ENCODE peak calls at places on chromosomes 12 and 14, in seven cellular contexts. One of them, this sample, is unnamed.

GRCh38 chr14:81656811-81657210 is 123.2 kb upstream of the SEL1L start:
- DNase-seq in fibroblast of lung: no peak
- DNase-seq in BE2C: no peak
- DNase-seq in stimulated activated CD4-positive, alpha-beta T cell treated with anti-CD3 and anti-CD28 coated beads, Interleukin-1b, Interleukin-23, amount 100 ng/mL, for 48 hours: no peak
- DNase-seq in T-helper 1 cell: no peak
- DNase-seq in effector CD8-positive, alpha-beta T cell: no peak
- DNase-seq in astrocyte: no peak
- DNase-seq in this sample: no peak

GRCh38 chr12:5000204-5000603 is 43.5 kb upstream of the KCNA5 start:
- DNase-seq in fibroblast of lung: no peak
- DNase-seq in BE2C: no peak
- DNase-seq in stimulated activated CD4-positive, alpha-beta T cell treated with anti-CD3 and anti-CD28 coated beads, Interleukin-1b, Interleukin-23, amount 100 ng/mL, for 48 hours: no peak
- DNase-seq in T-helper 1 cell: no peak
- DNase-seq in effector CD8-positive, alpha-beta T cell: no peak
- DNase-seq in astrocyte: no peak
- DNase-seq in this sample: no peak

GRCh38 chr12:47868041-47868440 is 36.8 kb downstream of the VDR start:
- DNase-seq in fibroblast of lung: peak; percentile 20
- DNase-seq in BE2C: no peak
- DNase-seq in stimulated activated CD4-positive, alpha-beta T cell treated with anti-CD3 and anti-CD28 coated beads, Interleukin-1b, Interleukin-23, amount 100 ng/mL, for 48 hours: no peak
- DNase-seq in T-helper 1 cell: no peak
- DNase-seq in effector CD8-positive, alpha-beta T cell: no peak
- DNase-seq in astrocyte: no peak
- DNase-seq in this sample: no peak

GRCh38 chr12:26226629-26227375 is 31.4 kb downstream of the SSPN start:
- DNase-seq in fibroblast of lung: peak; percentile 14
- DNase-seq in BE2C: peak; percentile 57
- DNase-seq in stimulated activated CD4-positive, alpha-beta T cell treated with anti-CD3 and anti-CD28 coated beads, Interleukin-1b, Interleukin-23, amount 100 ng/mL, for 48 hours: no peak
- DNase-seq in T-helper 1 cell: no peak
- DNase-seq in effector CD8-positive, alpha-beta T cell: no peak
- DNase-seq in astrocyte: peak; percentile 39
- DNase-seq in this sample: peak; percentile 59

GRCh38 chr12:59724011-59724703 is 128.3 kb downstream of the SLC16A7 start:
- DNase-seq in fibroblast of lung: no peak
- DNase-seq in BE2C: no peak
- DNase-seq in stimulated activated CD4-positive, alpha-beta T cell treated with anti-CD3 and anti-CD28 coated beads, Interleukin-1b, Interleukin-23, amount 100 ng/mL, for 48 hours: no peak
- DNase-seq in T-helper 1 cell: no peak
- DNase-seq in effector CD8-positive, alpha-beta T cell: no peak
- DNase-seq in astrocyte: no peak
- DNase-seq in this sample: no peak

GRCh38 chr14:90619911-90620310 is 196.3 kb downstream of the TTC7B start:
- DNase-seq in fibroblast of lung: no peak
- DNase-seq in BE2C: no peak
- DNase-seq in stimulated activated CD4-positive, alpha-beta T cell treated with anti-CD3 and anti-CD28 coated beads, Interleukin-1b, Interleukin-23, amount 100 ng/mL, for 48 hours: no peak
- DNase-seq in T-helper 1 cell: no peak
- DNase-seq in effector CD8-positive, alpha-beta T cell: no peak
- DNase-seq in astrocyte: no peak
- DNase-seq in this sample: no peak

GRCh38 chr12:95213928-95214327 is 3.3 kb downstream of the FGD6 start:
- DNase-seq in fibroblast of lung: no peak
- DNase-seq in BE2C: no peak
- DNase-seq in stimulated activated CD4-positive, alpha-beta T cell treated with anti-CD3 and anti-CD28 coated beads, Interleukin-1b, Interleukin-23, amount 100 ng/mL, for 48 hours: no peak
- DNase-seq in T-helper 1 cell: no peak
- DNase-seq in effector CD8-positive, alpha-beta T cell: no peak
- DNase-seq in astrocyte: no peak
- DNase-seq in this sample: no peak

GRCh38 chr12:47943492-47944359 is 19.7 kb upstream of the TMEM106C start:
- DNase-seq in fibroblast of lung: no peak
- DNase-seq in BE2C: no peak
- DNase-seq in stimulated activated CD4-positive, alpha-beta T cell treated with anti-CD3 and anti-CD28 coated beads, Interleukin-1b, Interleukin-23, amount 100 ng/mL, for 48 hours: no peak
- DNase-seq in T-helper 1 cell: no peak
- DNase-seq in effector CD8-positive, alpha-beta T cell: no peak
- DNase-seq in astrocyte: no peak
- DNase-seq in this sample: peak; percentile 87

GRCh38 chr12:104049278-104050257 is at the start of gene GLT8D2:
- DNase-seq in fibroblast of lung: peak; percentile 87
- DNase-seq in BE2C: peak; percentile 56
- DNase-seq in stimulated activated CD4-positive, alpha-beta T cell treated with anti-CD3 and anti-CD28 coated beads, Interleukin-1b, Interleukin-23, amount 100 ng/mL, for 48 hours: no peak
- DNase-seq in T-helper 1 cell: no peak
- DNase-seq in effector CD8-positive, alpha-beta T cell: no peak
- DNase-seq in astrocyte: peak; percentile 77
- DNase-seq in this sample: peak; percentile 40

GRCh38 chr12:69254046-69254445 is 14.7 kb downstream of the CPSF6 start:
- DNase-seq in fibroblast of lung: peak; percentile 63
- DNase-seq in BE2C: no peak
- DNase-seq in stimulated activated CD4-positive, alpha-beta T cell treated with anti-CD3 and anti-CD28 coated beads, Interleukin-1b, Interleukin-23, amount 100 ng/mL, for 48 hours: no peak
- DNase-seq in T-helper 1 cell: peak; percentile 73
- DNase-seq in effector CD8-positive, alpha-beta T cell: no peak
- DNase-seq in astrocyte: peak; percentile 11
- DNase-seq in this sample: no peak

GRCh38 chr14:88554458-88555286 is at the start of gene PTPN21:
- DNase-seq in fibroblast of lung: peak; percentile 53
- DNase-seq in BE2C: peak; percentile 72
- DNase-seq in stimulated activated CD4-positive, alpha-beta T cell treated with anti-CD3 and anti-CD28 coated beads, Interleukin-1b, Interleukin-23, amount 100 ng/mL, for 48 hours: no peak
- DNase-seq in T-helper 1 cell: no peak
- DNase-seq in effector CD8-positive, alpha-beta T cell: peak; percentile 4
- DNase-seq in astrocyte: peak; percentile 47
- DNase-seq in this sample: peak; percentile 75

GRCh38 chr12:111442301-111443045 is 36.8 kb downstream of the SH2B3 start:
- DNase-seq in fibroblast of lung: no peak
- DNase-seq in BE2C: no peak
- DNase-seq in stimulated activated CD4-positive, alpha-beta T cell treated with anti-CD3 and anti-CD28 coated beads, Interleukin-1b, Interleukin-23, amount 100 ng/mL, for 48 hours: no peak
- DNase-seq in T-helper 1 cell: no peak
- DNase-seq in effector CD8-positive, alpha-beta T cell: no peak
- DNase-seq in astrocyte: no peak
- DNase-seq in this sample: peak; percentile 59

GRCh38 chr14:102824832-102825231 is 47.6 kb downstream of the TRAF3 start:
- DNase-seq in fibroblast of lung: no peak
- DNase-seq in BE2C: no peak
- DNase-seq in stimulated activated CD4-positive, alpha-beta T cell treated with anti-CD3 and anti-CD28 coated beads, Interleukin-1b, Interleukin-23, amount 100 ng/mL, for 48 hours: no peak
- DNase-seq in T-helper 1 cell: no peak
- DNase-seq in effector CD8-positive, alpha-beta T cell: no peak
- DNase-seq in astrocyte: peak; percentile 74
- DNase-seq in this sample: no peak

GRCh38 chr14:105897725-105898113 is 371.3 kb downstream of the TMEM121 start:
- DNase-seq in fibroblast of lung: no peak
- DNase-seq in BE2C: no peak
- DNase-seq in stimulated activated CD4-positive, alpha-beta T cell treated with anti-CD3 and anti-CD28 coated beads, Interleukin-1b, Interleukin-23, amount 100 ng/mL, for 48 hours: no peak
- DNase-seq in T-helper 1 cell: peak; percentile 0
- DNase-seq in effector CD8-positive, alpha-beta T cell: no peak
- DNase-seq in astrocyte: no peak
- DNase-seq in this sample: no peak

GRCh38 chr14:102212845-102213244 is 73.1 kb downstream of the WDR20 start:
- DNase-seq in fibroblast of lung: no peak
- DNase-seq in BE2C: no peak
- DNase-seq in stimulated activated CD4-positive, alpha-beta T cell treated with anti-CD3 and anti-CD28 coated beads, Interleukin-1b, Interleukin-23, amount 100 ng/mL, for 48 hours: no peak
- DNase-seq in T-helper 1 cell: no peak
- DNase-seq in effector CD8-positive, alpha-beta T cell: no peak
- DNase-seq in astrocyte: no peak
- DNase-seq in this sample: no peak

GRCh38 chr14:65824285-65824977 is 411.9 kb downstream of the FUT8 start:
- DNase-seq in fibroblast of lung: peak; percentile 81
- DNase-seq in BE2C: peak; percentile 52
- DNase-seq in stimulated activated CD4-positive, alpha-beta T cell treated with anti-CD3 and anti-CD28 coated beads, Interleukin-1b, Interleukin-23, amount 100 ng/mL, for 48 hours: peak; percentile 66
- DNase-seq in T-helper 1 cell: peak; percentile 79
- DNase-seq in effector CD8-positive, alpha-beta T cell: peak; percentile 11
- DNase-seq in astrocyte: peak; percentile 40
- DNase-seq in this sample: no peak

GRCh38 chr14:104863923-104864266 is 1.2 kb upstream of the CEP170B start:
- DNase-seq in fibroblast of lung: no peak
- DNase-seq in BE2C: peak; percentile 3
- DNase-seq in stimulated activated CD4-positive, alpha-beta T cell treated with anti-CD3 and anti-CD28 coated beads, Interleukin-1b, Interleukin-23, amount 100 ng/mL, for 48 hours: no peak
- DNase-seq in T-helper 1 cell: no peak
- DNase-seq in effector CD8-positive, alpha-beta T cell: no peak
- DNase-seq in astrocyte: no peak
- DNase-seq in this sample: no peak

GRCh38 chr14:78090820-78091219 is 79.4 kb upstream of the NRXN3 start:
- DNase-seq in fibroblast of lung: no peak
- DNase-seq in BE2C: no peak
- DNase-seq in stimulated activated CD4-positive, alpha-beta T cell treated with anti-CD3 and anti-CD28 coated beads, Interleukin-1b, Interleukin-23, amount 100 ng/mL, for 48 hours: no peak
- DNase-seq in T-helper 1 cell: no peak
- DNase-seq in effector CD8-positive, alpha-beta T cell: no peak
- DNase-seq in astrocyte: no peak
- DNase-seq in this sample: no peak

GRCh38 chr14:76755610-76756390 is 5.5 kb upstream of the VASH1 start:
- DNase-seq in fibroblast of lung: no peak
- DNase-seq in BE2C: no peak
- DNase-seq in stimulated activated CD4-positive, alpha-beta T cell treated with anti-CD3 and anti-CD28 coated beads, Interleukin-1b, Interleukin-23, amount 100 ng/mL, for 48 hours: no peak
- DNase-seq in T-helper 1 cell: no peak
- DNase-seq in effector CD8-positive, alpha-beta T cell: no peak
- DNase-seq in astrocyte: no peak
- DNase-seq in this sample: no peak

GRCh38 chr14:67269338-67270060 is 28.3 kb downstream of the PALS1 start:
- DNase-seq in fibroblast of lung: peak; percentile 93
- DNase-seq in BE2C: no peak
- DNase-seq in stimulated activated CD4-positive, alpha-beta T cell treated with anti-CD3 and anti-CD28 coated beads, Interleukin-1b, Interleukin-23, amount 100 ng/mL, for 48 hours: no peak
- DNase-seq in T-helper 1 cell: no peak
- DNase-seq in effector CD8-positive, alpha-beta T cell: no peak
- DNase-seq in astrocyte: peak; percentile 80
- DNase-seq in this sample: no peak

GRCh38 chr12:8572507-8572906 is 31.8 kb upstream of the CLEC4E start:
- DNase-seq in fibroblast of lung: no peak
- DNase-seq in BE2C: no peak
- DNase-seq in stimulated activated CD4-positive, alpha-beta T cell treated with anti-CD3 and anti-CD28 coated beads, Interleukin-1b, Interleukin-23, amount 100 ng/mL, for 48 hours: no peak
- DNase-seq in T-helper 1 cell: no peak
- DNase-seq in effector CD8-positive, alpha-beta T cell: no peak
- DNase-seq in astrocyte: no peak
- DNase-seq in this sample: no peak

GRCh38 chr12:51361419-51362016 is 15.0 kb upstream of the CELA1 start:
- DNase-seq in fibroblast of lung: no peak
- DNase-seq in BE2C: no peak
- DNase-seq in stimulated activated CD4-positive, alpha-beta T cell treated with anti-CD3 and anti-CD28 coated beads, Interleukin-1b, Interleukin-23, amount 100 ng/mL, for 48 hours: no peak
- DNase-seq in T-helper 1 cell: no peak
- DNase-seq in effector CD8-positive, alpha-beta T cell: no peak
- DNase-seq in astrocyte: no peak
- DNase-seq in this sample: no peak

GRCh38 chr12:111413442-111414086 is 7.8 kb downstream of the SH2B3 start:
- DNase-seq in fibroblast of lung: peak; percentile 62
- DNase-seq in BE2C: no peak
- DNase-seq in stimulated activated CD4-positive, alpha-beta T cell treated with anti-CD3 and anti-CD28 coated beads, Interleukin-1b, Interleukin-23, amount 100 ng/mL, for 48 hours: no peak
- DNase-seq in T-helper 1 cell: no peak
- DNase-seq in effector CD8-positive, alpha-beta T cell: no peak
- DNase-seq in astrocyte: peak; percentile 71
- DNase-seq in this sample: no peak

GRCh38 chr12:112419269-112420133 is 754 bp downstream of the PTPN11 start:
- DNase-seq in fibroblast of lung: peak; percentile 83
- DNase-seq in BE2C: peak; percentile 53
- DNase-seq in stimulated activated CD4-positive, alpha-beta T cell treated with anti-CD3 and anti-CD28 coated beads, Interleukin-1b, Interleukin-23, amount 100 ng/mL, for 48 hours: no peak
- DNase-seq in T-helper 1 cell: peak; percentile 25
- DNase-seq in effector CD8-positive, alpha-beta T cell: no peak
- DNase-seq in astrocyte: peak; percentile 67
- DNase-seq in this sample: peak; percentile 56

GRCh38 chr14:67232066-67232465 is 9.2 kb upstream of the PALS1 start:
- DNase-seq in fibroblast of lung: no peak
- DNase-seq in BE2C: no peak
- DNase-seq in stimulated activated CD4-positive, alpha-beta T cell treated with anti-CD3 and anti-CD28 coated beads, Interleukin-1b, Interleukin-23, amount 100 ng/mL, for 48 hours: no peak
- DNase-seq in T-helper 1 cell: no peak
- DNase-seq in effector CD8-positive, alpha-beta T cell: no peak
- DNase-seq in astrocyte: no peak
- DNase-seq in this sample: no peak

GRCh38 chr14:65164068-65164824 is 61.9 kb upstream of the MAX start:
- DNase-seq in fibroblast of lung: peak; percentile 69
- DNase-seq in BE2C: peak; percentile 31
- DNase-seq in stimulated activated CD4-positive, alpha-beta T cell treated with anti-CD3 and anti-CD28 coated beads, Interleukin-1b, Interleukin-23, amount 100 ng/mL, for 48 hours: no peak
- DNase-seq in T-helper 1 cell: peak; percentile 62
- DNase-seq in effector CD8-positive, alpha-beta T cell: no peak
- DNase-seq in astrocyte: no peak
- DNase-seq in this sample: no peak

GRCh38 chr12:43401096-43401495 is 150.9 kb downstream of the ADAMTS20 start:
- DNase-seq in fibroblast of lung: no peak
- DNase-seq in BE2C: no peak
- DNase-seq in stimulated activated CD4-positive, alpha-beta T cell treated with anti-CD3 and anti-CD28 coated beads, Interleukin-1b, Interleukin-23, amount 100 ng/mL, for 48 hours: no peak
- DNase-seq in T-helper 1 cell: no peak
- DNase-seq in effector CD8-positive, alpha-beta T cell: no peak
- DNase-seq in astrocyte: no peak
- DNase-seq in this sample: no peak

GRCh38 chr12:49231881-49232650 is 32.8 kb upstream of the TUBA1C start:
- DNase-seq in fibroblast of lung: no peak
- DNase-seq in BE2C: peak; percentile 52
- DNase-seq in stimulated activated CD4-positive, alpha-beta T cell treated with anti-CD3 and anti-CD28 coated beads, Interleukin-1b, Interleukin-23, amount 100 ng/mL, for 48 hours: no peak
- DNase-seq in T-helper 1 cell: no peak
- DNase-seq in effector CD8-positive, alpha-beta T cell: no peak
- DNase-seq in astrocyte: peak; percentile 38
- DNase-seq in this sample: no peak

GRCh38 chr12:76544601-76545261 is 14.8 kb downstream of the OSBPL8 start:
- DNase-seq in fibroblast of lung: no peak
- DNase-seq in BE2C: no peak
- DNase-seq in stimulated activated CD4-positive, alpha-beta T cell treated with anti-CD3 and anti-CD28 coated beads, Interleukin-1b, Interleukin-23, amount 100 ng/mL, for 48 hours: no peak
- DNase-seq in T-helper 1 cell: peak; percentile 11
- DNase-seq in effector CD8-positive, alpha-beta T cell: no peak
- DNase-seq in astrocyte: no peak
- DNase-seq in this sample: no peak

GRCh38 chr14:22388669-22389625 is 200.1 kb downstream of the DAD1 start:
- DNase-seq in fibroblast of lung: peak; percentile 32
- DNase-seq in BE2C: no peak
- DNase-seq in stimulated activated CD4-positive, alpha-beta T cell treated with anti-CD3 and anti-CD28 coated beads, Interleukin-1b, Interleukin-23, amount 100 ng/mL, for 48 hours: no peak
- DNase-seq in T-helper 1 cell: no peak
- DNase-seq in effector CD8-positive, alpha-beta T cell: no peak
- DNase-seq in astrocyte: peak; percentile 82
- DNase-seq in this sample: no peak

GRCh38 chr12:125280482-125281377 is 215.5 kb downstream of the AACS start:
- DNase-seq in fibroblast of lung: no peak
- DNase-seq in BE2C: no peak
- DNase-seq in stimulated activated CD4-positive, alpha-beta T cell treated with anti-CD3 and anti-CD28 coated beads, Interleukin-1b, Interleukin-23, amount 100 ng/mL, for 48 hours: no peak
- DNase-seq in T-helper 1 cell: no peak
- DNase-seq in effector CD8-positive, alpha-beta T cell: no peak
- DNase-seq in astrocyte: no peak
- DNase-seq in this sample: no peak

GRCh38 chr14:104131968-104132732 is 6.2 kb upstream of the KIF26A start:
- DNase-seq in fibroblast of lung: no peak
- DNase-seq in BE2C: no peak
- DNase-seq in stimulated activated CD4-positive, alpha-beta T cell treated with anti-CD3 and anti-CD28 coated beads, Interleukin-1b, Interleukin-23, amount 100 ng/mL, for 48 hours: no peak
- DNase-seq in T-helper 1 cell: no peak
- DNase-seq in effector CD8-positive, alpha-beta T cell: no peak
- DNase-seq in astrocyte: no peak
- DNase-seq in this sample: peak; percentile 19

GRCh38 chr12:22252057-22252456 is 82.5 kb downstream of the ST8SIA1 start:
- DNase-seq in fibroblast of lung: no peak
- DNase-seq in BE2C: no peak
- DNase-seq in stimulated activated CD4-positive, alpha-beta T cell treated with anti-CD3 and anti-CD28 coated beads, Interleukin-1b, Interleukin-23, amount 100 ng/mL, for 48 hours: no peak
- DNase-seq in T-helper 1 cell: no peak
- DNase-seq in effector CD8-positive, alpha-beta T cell: no peak
- DNase-seq in astrocyte: no peak
- DNase-seq in this sample: no peak

GRCh38 chr14:74258705-74259035 is 19.4 kb downstream of the VSX2 start:
- DNase-seq in fibroblast of lung: no peak
- DNase-seq in BE2C: no peak
- DNase-seq in stimulated activated CD4-positive, alpha-beta T cell treated with anti-CD3 and anti-CD28 coated beads, Interleukin-1b, Interleukin-23, amount 100 ng/mL, for 48 hours: no peak
- DNase-seq in T-helper 1 cell: no peak
- DNase-seq in effector CD8-positive, alpha-beta T cell: no peak
- DNase-seq in astrocyte: no peak
- DNase-seq in this sample: no peak